ENCODE peak calls at places on chromosomes 3 and 15, in eight cellular contexts. A, R, E, L, S, B, V and W are unnamed samples.

GRCh38 chr15:43277231-43277823 is 10.6 kb upstream of the TGM5 start:
- DNase-seq in R (no peak), E (no peak), L (no peak), V (no peak), B (no peak), A (no peak), S (no peak), W (no peak)

GRCh38 chr15:31305375-31305774 is 21.3 kb upstream of the KLF13 start:
- DNase-seq in L (no peak), R (no peak), V (no peak), B (no peak), A (no peak), E (no peak), S (no peak), W (no peak)

GRCh38 chr15:48733615-48734014 is 77.3 kb downstream of the CEP152 start:
- DNase-seq in R (no peak), V (no peak), A (no peak), L (no peak), B (no peak), S (no peak), E (no peak), W (no peak)

GRCh38 chr3:183324083-183324482 is 71.0 kb downstream of the B3GNT5 start:
- DNase-seq in L (peak), R (no peak), S (no peak), B (no peak), A (peak), V (no peak), E (no peak), W (no peak)

GRCh38 chr3:46416134-46417119 is 9.4 kb downstream of the CCRL2 start:
- DNase-seq in E (no peak), B (peak), V (no peak), S (no peak), L (no peak), A (no peak), R (no peak), W (no peak)

GRCh38 chr3:64084640-64085039 is 61.3 kb upstream of the PSMD6 start:
- DNase-seq in E (no peak), L (peak), A (peak), R (no peak), B (no peak), S (peak), V (no peak), W (no peak)

GRCh38 chr3:55795736-55796135 is 308.6 kb upstream of the WNT5A start:
- DNase-seq in V (no peak), L (no peak), S (no peak), B (no peak), R (no peak), A (peak), E (no peak), W (no peak)

GRCh38 chr3:14274999-14275961 is 96.7 kb downstream of the LSM3 start:
- DNase-seq in B (no peak), R (peak), L (no peak), A (no peak), E (no peak), S (no peak), V (no peak), W (no peak)

GRCh38 chr3:71056327-71056726 is 527.2 kb downstream of the FOXP1 start:
- DNase-seq in L (peak), A (peak), V (no peak), S (no peak), R (no peak), E (no peak), B (no peak), W (no peak)

GRCh38 chr3:50226888-50227389 is 9.1 kb upstream of the GNAI2 start:
- DNase-seq in V (peak), S (peak), B (no peak), L (peak), R (peak), E (no peak), A (peak), W (no peak)

GRCh38 chr3:7800006-7800780 is 701.4 kb upstream of the LMCD1 start:
- DNase-seq in S (no peak), L (no peak), A (no peak), V (no peak), R (no peak), B (no peak), E (no peak), W (no peak)

GRCh38 chr3:134903840-134904239 is 108.8 kb downstream of the EPHB1 start:
- DNase-seq in A (no peak), B (no peak), L (no peak), S (no peak), R (no peak), V (no peak), E (no peak), W (no peak)

GRCh38 chr15:95459288-95459687 is 871.2 kb upstream of the NR2F2 start:
- DNase-seq in E (no peak), L (no peak), S (no peak), A (peak), B (no peak), V (no peak), R (no peak), W (no peak)

GRCh38 chr15:66830358-66830757 is 128.3 kb downstream of the SMAD6 start:
- DNase-seq in V (no peak), B (no peak), S (no peak), R (no peak), L (peak), A (peak), E (no peak), W (no peak)

GRCh38 chr3:48187579-48188265 is 495 bp downstream of the CDC25A start:
- DNase-seq in S (no peak), R (peak), A (no peak), L (no peak), V (no peak), B (peak), E (peak), W (no peak)

GRCh38 chr3:66989860-66990696 is 8.0 kb upstream of the KBTBD8 start:
- DNase-seq in L (peak), S (peak), A (peak), B (no peak), E (peak), R (no peak), V (no peak), W (no peak)

GRCh38 chr3:123365450-123366143 is 83.3 kb downstream of the ADCY5 start:
- DNase-seq in B (no peak), V (no peak), E (no peak), R (peak), L (peak), S (peak), A (peak), W (no peak)

GRCh38 chr3:60855250-60855649 is 396.0 kb downstream of the FHIT start:
- DNase-seq in E (no peak), L (no peak), R (no peak), S (no peak), V (no peak), A (no peak), B (no peak), W (no peak)

GRCh38 chr3:34584971-34585370 is 786.5 kb downstream of the PDCD6IP start:
- DNase-seq in S (no peak), L (no peak), V (no peak), A (no peak), E (no peak), R (no peak), B (no peak), W (no peak)

GRCh38 chr15:67133738-67134576 is 68.6 kb downstream of the SMAD3 start:
- DNase-seq in A (peak), R (no peak), S (peak), L (no peak), V (peak), E (peak), B (no peak), W (no peak)

GRCh38 chr3:81485444-81485865 is 276.0 kb downstream of the GBE1 start:
- DNase-seq in E (no peak), R (no peak), L (no peak), V (no peak), B (no peak), A (peak), S (no peak), W (no peak)

GRCh38 chr15:55552926-55553325 is 35.2 kb downstream of the PYGO1 start:
- DNase-seq in S (no peak), R (no peak), V (no peak), E (no peak), L (peak), A (peak), B (no peak), W (no peak)

GRCh38 chr15:45094358-45094730 is 19.6 kb downstream of the DUOX2 start:
- DNase-seq in A (peak), R (no peak), L (no peak), V (no peak), B (no peak), S (no peak), E (no peak), W (no peak)

GRCh38 chr3:126983653-126984390 is 907 bp downstream of the PLXNA1 start:
- DNase-seq in E (peak), A (peak), S (no peak), B (no peak), V (peak), L (peak), R (peak), W (no peak)

GRCh38 chr15:27449041-27449440 is 478.1 kb downstream of the GABRG3 start:
- DNase-seq in S (no peak), L (no peak), R (no peak), B (no peak), E (no peak), V (no peak), A (peak), W (no peak)

GRCh38 chr3:161295325-161295724 is 74.2 kb downstream of the NMD3 start:
- DNase-seq in L (peak), E (no peak), S (no peak), B (no peak), R (no peak), A (peak), V (no peak), W (no peak)

GRCh38 chr3:155326249-155326648 is 32.8 kb upstream of the STRIT1 start:
- DNase-seq in E (no peak), V (no peak), A (no peak), L (no peak), R (no peak), S (no peak), B (no peak), W (no peak)

GRCh38 chr15:68652141-68652540 is 73.3 kb downstream of the CORO2B start:
- DNase-seq in A (peak), R (no peak), E (no peak), S (no peak), B (no peak), V (no peak), L (peak), W (no peak)

GRCh38 chr3:179806177-179806576 is 153.3 kb downstream of the USP13 start:
- DNase-seq in S (no peak), A (peak), L (peak), E (no peak), V (no peak), R (no peak), B (no peak), W (no peak)

GRCh38 chr15:79093352-79093935 is 2.9 kb upstream of the RASGRF1 start:
- DNase-seq in S (no peak), V (no peak), L (no peak), R (no peak), A (no peak), B (no peak), E (no peak), W (no peak)

GRCh38 chr3:39064646-39065045 is 12.8 kb downstream of the WDR48 start:
- DNase-seq in A (peak), E (no peak), L (no peak), V (no peak), R (no peak), S (no peak), B (no peak), W (no peak)

GRCh38 chr3:79517766-79518413 is 249.9 kb downstream of the ROBO1 start:
- DNase-seq in L (peak), B (no peak), V (no peak), E (no peak), R (peak), A (peak), S (no peak), W (no peak)

GRCh38 chr3:54713455-54713854 is 214.4 kb downstream of the LRTM1 start:
- DNase-seq in R (no peak), L (no peak), B (no peak), E (no peak), V (no peak), A (no peak), S (no peak), W (no peak)

GRCh38 chr3:127325630-127325961 is 37.8 kb upstream of the PRR20G start:
- DNase-seq in L (peak), E (no peak), B (no peak), A (peak), R (no peak), S (no peak), V (no peak), W (no peak)

GRCh38 chr3:127637546-127637945 is 8.6 kb downstream of the PODXL2 start:
- DNase-seq in S (no peak), B (peak), R (no peak), A (peak), E (no peak), L (peak), V (no peak), W (no peak)

GRCh38 chr3:49602877-49603411 is 48.7 kb downstream of the BSN start:
- DNase-seq in L (no peak), V (peak), S (no peak), B (peak), A (no peak), E (no peak), R (no peak), W (no peak)